ENCODE peak calls at places on chromosomes 5 and 9, in six cellular contexts. H, M, K, J, U and V are unnamed samples.

GRCh38 chr9:129436751-129437625 is 183.9 kb downstream of the C9orf50 start:
- DNase-seq in J (no peak), H (no peak), U (peak), M (peak), K (peak), V (no peak)

GRCh38 chr5:171865431-171865830 is 79.8 kb downstream of the SMIM23 start:
- DNase-seq in J (no peak), K (no peak), H (no peak), M (no peak), U (no peak), V (no peak)

GRCh38 chr5:64486163-64486562 is 19.7 kb upstream of the RGS7BP start:
- DNase-seq in H (no peak), J (no peak), M (no peak), U (no peak), K (no peak), V (no peak)

GRCh38 chr5:179812997-179813607 is 6.4 kb upstream of the MGAT4B start:
- DNase-seq in J (no peak), U (no peak), M (no peak), K (no peak), H (no peak), V (no peak)

GRCh38 chr9:114017741-114018715 is 60.1 kb downstream of the AMBP start:
- DNase-seq in J (no peak), M (no peak), K (peak), H (peak), U (no peak), V (no peak)

GRCh38 chr5:32642276-32643002 is 57.1 kb downstream of the SUB1 start:
- DNase-seq in K (no peak), H (no peak), J (peak), M (no peak), U (no peak), V (no peak)

GRCh38 chr5:1168751-1169607 is 32.4 kb upstream of the SLC6A19 start:
- DNase-seq in U (no peak), H (no peak), J (no peak), M (no peak), K (no peak), V (no peak)

GRCh38 chr9:105074501-105074900 is 146.5 kb upstream of the ABCA1 start:
- DNase-seq in K (no peak), M (no peak), H (no peak), J (no peak), U (no peak), V (no peak)

GRCh38 chr5:175501759-175502158 is 23.4 kb downstream of the SFXN1 start:
- DNase-seq in U (no peak), K (no peak), J (no peak), M (no peak), H (no peak), V (no peak)

GRCh38 chr5:120604898-120605297 is 140.8 kb downstream of the PRR16 start:
- DNase-seq in J (peak), U (no peak), M (no peak), H (no peak), K (no peak), V (no peak)

GRCh38 chr5:82325155-82325554 is 47.0 kb upstream of the RPS23 start:
- DNase-seq in U (no peak), J (no peak), H (no peak), M (no peak), K (no peak), V (no peak)

GRCh38 chr9:92920437-92920836 is 26.9 kb upstream of the FGD3 start:
- DNase-seq in J (no peak), U (no peak), H (no peak), M (no peak), K (no peak), V (no peak)

GRCh38 chr9:84408416-84408815 is 67.9 kb upstream of the SLC28A3 start:
- DNase-seq in J (no peak), M (no peak), K (no peak), H (no peak), U (no peak), V (no peak)

GRCh38 chr9:25703826-25704357 is 25.6 kb upstream of the TUSC1 start:
- DNase-seq in J (peak), H (no peak), U (no peak), K (no peak), M (no peak), V (no peak)

GRCh38 chr9:25702536-25702935 is 24.3 kb upstream of the TUSC1 start:
- DNase-seq in M (no peak), H (no peak), J (peak), U (no peak), K (no peak), V (no peak)

GRCh38 chr9:25704800-25705199 is 26.6 kb upstream of the TUSC1 start:
- DNase-seq in U (no peak), K (no peak), M (no peak), J (no peak), H (no peak), V (no peak)

DNA sequence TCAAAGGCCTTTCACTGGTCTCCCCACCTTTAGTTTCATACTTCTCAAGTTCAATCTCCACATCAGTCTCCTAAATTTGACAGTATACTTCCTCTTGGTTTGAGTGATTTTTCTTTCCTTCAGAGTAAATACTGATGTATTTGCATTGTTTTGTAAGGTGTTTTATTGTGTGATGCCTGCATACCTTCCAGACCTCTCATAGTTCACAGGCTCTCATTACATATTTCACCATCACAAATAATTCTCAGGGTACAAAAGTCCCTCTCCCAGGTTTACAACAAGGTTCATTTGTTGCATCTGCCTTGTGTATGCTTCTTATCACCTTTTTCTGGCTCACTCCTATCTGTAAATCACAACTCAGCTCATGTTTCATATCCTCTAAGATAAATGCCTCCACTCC is 22.2 kb upstream of the TUSC1 start:
- DNase-seq in K (no peak), H (no peak), J (peak), U (no peak), M (no peak), V (no peak)
- TF ChIP-seq CTCF in K (no peak), H (no peak), J (no peak), U (no peak), M (no peak), V (no peak)

GRCh38 chr5:138354926-138355378 is 2.5 kb downstream of the KDM3B start:
- DNase-seq in U (peak), H (peak), J (peak), M (peak), K (peak), V (no peak)
- TF ChIP-seq CTCF in U (no peak), H (no peak), J (no peak), M (no peak), K (no peak), V (no peak)

DNA sequence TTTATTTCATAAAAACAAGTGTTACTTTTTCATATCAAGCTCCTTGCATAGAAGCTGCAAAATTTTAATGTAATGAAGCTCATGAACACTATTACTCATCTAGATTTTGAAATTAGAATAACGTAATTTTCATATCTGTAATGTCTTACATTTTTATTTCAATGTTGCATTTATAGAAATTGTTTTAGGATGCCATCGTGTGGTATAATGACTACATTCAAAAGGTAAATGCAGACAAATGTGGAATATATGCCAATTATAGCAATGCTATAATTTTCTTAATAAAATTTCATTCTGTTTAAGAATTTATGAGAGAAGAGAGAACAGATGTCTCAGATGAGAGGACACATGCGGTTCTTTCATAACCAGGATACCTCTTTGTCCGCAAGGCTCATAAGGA is 230.2 kb downstream of the TMEM232 start:
- DNase-seq in J (no peak), U (no peak), H (no peak), K (no peak), M (no peak), V (no peak)
- TF ChIP-seq CTCF in J (no peak), U (no peak), H (no peak), K (peak), M (no peak), V (no peak)

DNA sequence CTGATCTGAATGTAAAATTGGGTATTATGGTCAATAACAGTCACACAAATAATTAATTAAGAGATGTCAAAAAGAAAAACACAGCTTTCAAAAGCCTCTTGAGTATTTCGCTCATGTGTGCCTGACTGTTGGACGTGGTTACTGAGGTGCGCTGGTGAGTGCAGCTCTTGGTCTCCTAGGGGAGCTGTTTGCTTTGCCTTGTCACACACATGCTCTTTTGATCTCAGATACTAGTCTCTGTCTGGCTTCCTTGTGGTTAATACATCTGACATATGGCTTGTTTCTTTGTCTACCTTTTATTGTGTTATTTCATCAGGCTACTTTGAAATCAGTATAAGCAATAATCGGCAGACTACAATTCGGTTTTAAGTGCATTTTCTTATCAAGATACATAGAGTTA is 51.5 kb downstream of the PCSK1 start:
- DNase-seq in K (no peak), U (no peak), J (no peak), H (no peak), M (no peak), V (no peak)
- TF ChIP-seq CTCF in K (no peak), U (no peak), J (no peak), H (no peak), M (peak), V (no peak)

DNA sequence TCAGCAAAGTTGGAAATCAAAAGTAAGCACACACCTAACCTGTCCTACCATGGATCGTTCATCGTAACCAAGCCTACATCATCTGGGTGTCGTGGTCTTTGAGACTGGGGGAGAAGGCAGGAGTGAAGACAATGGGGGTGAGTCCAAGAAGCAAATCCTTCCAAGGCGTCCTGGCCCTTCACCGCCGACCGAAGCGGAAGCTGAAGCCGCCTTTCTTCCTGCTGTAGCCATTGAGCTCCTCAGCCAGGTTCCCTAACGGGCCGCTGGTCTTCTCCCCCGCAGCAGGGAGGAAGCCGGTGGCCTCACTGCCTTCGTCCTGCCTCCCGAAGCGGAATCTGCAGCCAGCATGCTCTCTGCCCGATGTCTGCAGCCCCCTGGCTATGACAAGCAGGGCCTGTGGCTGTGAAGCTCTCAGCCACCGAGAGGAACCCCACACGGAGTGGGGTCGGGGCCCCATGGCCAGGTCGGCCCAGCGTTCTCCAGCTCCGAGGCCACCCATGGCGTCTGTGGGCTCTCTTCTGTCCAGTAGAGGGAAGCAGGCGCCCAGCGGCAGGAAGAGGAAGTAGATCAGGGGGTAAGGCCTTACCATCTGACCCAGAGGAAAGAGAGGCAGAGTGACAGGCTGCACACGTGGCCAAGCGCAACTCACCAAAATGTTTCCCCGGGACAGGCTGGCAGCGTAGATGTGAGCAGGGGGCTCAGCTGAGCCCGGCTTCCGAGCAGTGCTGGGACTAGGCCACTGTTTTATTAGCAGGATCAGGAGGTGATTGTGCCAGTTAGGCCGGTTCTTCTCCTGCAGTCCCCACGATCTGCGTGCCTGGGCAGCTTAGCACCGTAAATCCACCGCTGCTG is 3.1 kb downstream of the QRFP start:
- DNase-seq in H (no peak), U (peak), J (no peak), M (no peak), K (no peak), V (peak)
- TF ChIP-seq CTCF in H (no peak), U (no peak), J (peak), M (no peak), K (no peak), V (peak)

GRCh38 chr5:116806879-116807278 is 232.3 kb upstream of the SEMA6A start:
- DNase-seq in U (no peak), K (no peak), J (no peak), H (no peak), M (no peak), V (no peak)
- TF ChIP-seq CTCF in U (no peak), K (no peak), J (no peak), H (no peak), M (no peak), V (no peak)